ENCODE peak calls at places on chromosomes 12 and 14, in four cellular contexts. T, W, F and X are unnamed samples.

GRCh38 chr14:92586001-92586947 is 72.7 kb downstream of the RIN3 start:
- DNase-seq in T (no peak), F (peak; percentile 45), W (peak; percentile 99), X (no peak)

GRCh38 chr12:126747530-126748149 is 1519.3 kb upstream of the TMEM132C start:
- DNase-seq in F (no peak), W (no peak), T (peak; percentile 40), X (no peak)

GRCh38 chr12:45518516-45519235 is 210.8 kb upstream of the ARID2 start:
- DNase-seq in F (no peak), W (no peak), T (no peak), X (no peak)

GRCh38 chr14:103070263-103070885 is 13.0 kb upstream of the CDC42BPB start:
- DNase-seq in T (no peak), F (no peak), W (no peak), X (no peak)

GRCh38 chr12:77575376-77575775 is 255.3 kb upstream of the NAV3 start:
- DNase-seq in W (no peak), T (no peak), F (no peak), X (no peak)

GRCh38 chr12:49583361-49584094 is 15.6 kb upstream of the MCRS1 start:
- DNase-seq in W (peak; percentile 44), T (no peak), F (no peak), X (no peak)

GRCh38 chr12:130796985-130797686 is 41.9 kb downstream of the STX2 start:
- DNase-seq in W (no peak), T (no peak), F (no peak), X (no peak)

GRCh38 chr12:112473056-112473455 is 54.3 kb downstream of the PTPN11 start:
- DNase-seq in W (no peak), F (no peak), T (peak; percentile 17), X (no peak)

GRCh38 chr14:78486081-78486480 is 315.9 kb downstream of the NRXN3 start:
- DNase-seq in F (no peak), W (no peak), T (no peak), X (peak; percentile 4)

GRCh38 chr12:104578453-104578852 is 121.7 kb downstream of the CHST11 start:
- DNase-seq in F (peak; percentile 69), T (peak; percentile 63), W (peak; percentile 84), X (no peak)

GRCh38 chr14:68251766-68252100 is 432.2 kb downstream of the RAD51B start:
- DNase-seq in T (no peak), W (no peak), F (no peak), X (no peak)

GRCh38 chr14:106308839-106309389 is 782.5 kb downstream of the TMEM121 start:
- DNase-seq in F (no peak), W (no peak), T (peak; percentile 74), X (no peak)
- TF ChIP-seq CTCF in F (peak; percentile 48), W (peak; percentile 29), T (peak; percentile 44), X (peak; percentile 63)

DNA sequence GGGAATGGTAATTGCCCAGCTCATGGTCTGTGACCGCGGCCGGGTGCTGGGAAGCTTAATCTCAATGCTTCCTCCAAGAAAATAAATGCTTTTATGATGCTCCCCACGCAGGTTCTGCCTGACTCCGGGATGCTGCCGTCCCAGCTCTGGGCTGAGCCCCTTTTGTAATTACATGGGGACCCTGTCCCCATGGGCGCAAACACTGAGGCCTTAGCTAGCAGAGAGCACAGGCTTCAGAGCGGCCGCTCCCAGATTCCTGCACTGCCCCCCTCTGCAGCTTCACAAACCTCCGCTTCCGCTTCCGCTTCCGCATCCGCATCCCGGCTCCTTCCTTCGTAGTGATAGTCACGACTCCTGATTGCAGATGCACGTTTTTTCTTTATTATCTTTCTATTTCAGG is 129.5 kb downstream of the KIF26A start:
- DNase-seq in F (no peak), T (no peak), W (no peak), X (no peak)
- H3K4me3 ChIP-seq in F (no peak overlapping the region), T (no peak overlapping the region), W (no peak overlapping the region), X (no peak overlapping the region)

GRCh38 chr14:56812364-56813103 is 2.3 kb upstream of the OTX2 start:
- DNase-seq in W (no peak), F (no peak), T (no peak), X (no peak)
- TF ChIP-seq CTCF in W (no peak), F (no peak), T (no peak), X (no peak)

GRCh38 chr14:97413991-97414717 is 617.0 kb downstream of the VRK1 start:
- DNase-seq in T (no peak), F (no peak), W (no peak), X (no peak)

GRCh38 chr14:97411938-97412612 is 614.9 kb downstream of the VRK1 start:
- DNase-seq in F (no peak), T (no peak), W (no peak), X (no peak)

GRCh38 chr14:97410667-97411286 is 613.6 kb downstream of the VRK1 start:
- DNase-seq in F (no peak), T (no peak), W (no peak), X (no peak)

GRCh38 chr14:97414718-97415098 is 617.5 kb downstream of the VRK1 start:
- DNase-seq in F (no peak), W (no peak), T (no peak), X (no peak)

DNA sequence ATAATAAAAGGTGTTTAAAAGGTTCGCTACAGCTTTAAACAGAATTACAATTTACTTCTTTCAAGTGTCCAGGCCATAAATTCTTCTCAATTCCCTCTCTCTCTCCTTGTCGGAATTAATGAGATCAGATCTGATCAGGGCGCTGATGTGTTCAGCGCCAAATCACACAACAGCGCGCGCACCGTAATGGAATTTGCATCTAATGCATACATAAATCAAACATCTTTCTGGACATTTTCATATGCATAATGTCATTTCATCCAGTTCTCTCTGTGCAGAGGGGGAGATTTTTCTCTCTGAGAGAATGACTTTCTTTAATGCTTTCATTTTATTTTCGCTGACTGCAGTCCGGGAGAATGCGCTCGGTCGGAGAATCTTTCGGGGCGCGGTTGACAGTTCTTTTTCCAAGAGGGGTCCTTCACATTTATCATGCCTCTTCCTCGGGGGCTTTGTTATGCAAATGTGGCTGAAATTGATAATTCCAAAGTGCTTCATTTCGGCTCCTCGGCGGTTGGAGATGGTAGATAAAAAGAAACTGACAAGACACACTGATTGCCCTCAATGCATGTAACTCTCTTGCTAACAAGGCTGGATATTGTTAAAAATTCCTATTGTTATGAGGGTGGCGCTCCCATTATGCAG is 615.9 kb downstream of the VRK1 start:
- DNase-seq in F (no peak), T (no peak), W (no peak), X (no peak)
- H3K4me3 ChIP-seq in F (peak overlapping the region; percentile 5), T (no peak overlapping the region), W (no peak overlapping the region), X (peak overlapping the region; percentile 32)